ENCODE peak calls at places on chromosomes 11 and 22, in five cellular contexts. R, W, E, V and H are unnamed samples.
A peak's percentile ranks its signal among the peaks of the same experiment; 100 is the strongest.

GRCh38 chr11:115500547-115501503 is 3.4 kb downstream of the CADM1 start:
- DNase-seq in E (peak; percentile 23), R (no peak), W (peak; percentile 3), V (no peak), H (no peak)

GRCh38 chr11:80362578-80362977 is 921.7 kb upstream of the TENM4 start:
- DNase-seq in V (no peak), E (no peak), W (peak; percentile 36), R (no peak), H (no peak)

GRCh38 chr22:26586556-26587325 is 3.2 kb downstream of the TPST2 start:
- DNase-seq in W (no peak), R (no peak), V (no peak), E (no peak), H (no peak)

GRCh38 chr11:3849297-3849874 is 6.1 kb upstream of the STIM1 start:
- DNase-seq in R (no peak), V (no peak), E (peak; percentile 31), W (peak; percentile 32), H (no peak)

GRCh38 chr22:44597616-44598015 is 99.6 kb upstream of the RTL6 start:
- DNase-seq in E (no peak), R (no peak), W (no peak), V (no peak), H (no peak)

GRCh38 chr11:67373916-67374570 is 645 bp upstream of the CLCF1 start:
- DNase-seq in E (peak; percentile 75), W (peak; percentile 97), R (peak; percentile 76), V (peak; percentile 99), H (peak; percentile 85)

GRCh38 chr11:34446389-34446788 is 7.7 kb downstream of the CAT start:
- DNase-seq in E (no peak), V (peak; percentile 9), W (no peak), R (no peak), H (no peak)

GRCh38 chr11:61854206-61854875 is 26.2 kb downstream of the FADS2 start:
- DNase-seq in V (no peak), E (no peak), W (no peak), R (no peak), H (no peak)

GRCh38 chr22:45450931-45451651 is 37.6 kb downstream of the RIBC2 start:
- DNase-seq in W (no peak), R (no peak), V (no peak), E (peak; percentile 27), H (no peak)

GRCh38 chr11:78209478-78209877 is 20.8 kb downstream of the USP35 start:
- DNase-seq in E (no peak), W (no peak), V (no peak), R (no peak), H (no peak)

GRCh38 chr11:132134322-132134721 is 763.9 kb downstream of the NTM start:
- DNase-seq in E (no peak), V (no peak), W (peak; percentile 80), R (no peak), H (no peak)

GRCh38 chr11:127334466-127334865 is 333.9 kb upstream of the KIRREL3 start:
- DNase-seq in W (no peak), V (no peak), E (no peak), R (no peak), H (no peak)

GRCh38 chr11:58772719-58773285 is 41.1 kb upstream of the GLYAT start:
- DNase-seq in V (no peak), E (no peak), R (no peak), W (no peak), H (no peak)
- H3K9me3 ChIP-seq in V (no peaks in the 10 kb centered on the region), E (no peaks in the 10 kb centered on the region), R (no peaks in the 10 kb centered on the region), W (no peaks in the 10 kb centered on the region), H (no peaks in the 10 kb centered on the region)

DNA sequence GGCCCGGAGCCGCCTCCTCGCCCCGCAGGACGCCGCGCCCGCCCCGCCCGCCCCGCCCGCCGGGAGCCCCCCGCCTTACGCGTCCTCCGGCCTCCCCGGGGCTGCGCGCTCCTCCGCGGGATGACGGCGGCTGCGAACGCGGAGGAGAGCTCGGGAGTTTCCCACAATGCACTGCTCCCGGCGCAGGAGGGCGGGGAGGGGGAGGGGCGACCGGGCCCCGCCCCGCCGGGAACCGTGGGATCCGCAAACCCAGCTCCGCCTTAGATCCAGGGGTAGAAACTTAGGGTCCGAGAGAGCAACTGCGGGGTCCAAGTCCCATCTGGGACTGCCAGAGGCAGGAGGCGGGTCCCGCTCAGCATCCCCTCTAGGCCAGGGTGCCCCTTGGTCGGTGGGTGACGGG is at the start of gene CEND1:
- DNase-seq in E (no peak), W (no peak), V (no peak), R (no peak), H (no peak)
- H3K4me1 ChIP-seq in E (no peaks in the 10 kb centered on the region), W (peaks cover 3% of the 10 kb centered on the region), V (no peaks in the 10 kb centered on the region), R (peaks cover 18% of the 10 kb centered on the region), H (no peaks in the 10 kb centered on the region)

GRCh38 chr22:22076937-22077703 is 94.5 kb upstream of the TOP3B start:
- DNase-seq in W (peak; percentile 68), E (no peak), R (no peak), V (no peak), H (no peak)
- H3K27me3 ChIP-seq in W (no peaks in the 10 kb centered on the region), E (no peaks in the 10 kb centered on the region), R (peaks cover 21% of the 10 kb centered on the region), V (no peaks in the 10 kb centered on the region), H (no peaks in the 10 kb centered on the region)

GRCh38 chr22:48885919-48886305 is 941.8 kb downstream of the BRD1 start:
- DNase-seq in E (no peak), W (no peak), V (no peak), R (no peak), H (no peak)
- H3K9me3 ChIP-seq in E (no peaks in the 10 kb centered on the region), W (peaks cover 58% of the 10 kb centered on the region), V (no peaks in the 10 kb centered on the region), R (no peaks in the 10 kb centered on the region), H (no peaks in the 10 kb centered on the region)

DNA sequence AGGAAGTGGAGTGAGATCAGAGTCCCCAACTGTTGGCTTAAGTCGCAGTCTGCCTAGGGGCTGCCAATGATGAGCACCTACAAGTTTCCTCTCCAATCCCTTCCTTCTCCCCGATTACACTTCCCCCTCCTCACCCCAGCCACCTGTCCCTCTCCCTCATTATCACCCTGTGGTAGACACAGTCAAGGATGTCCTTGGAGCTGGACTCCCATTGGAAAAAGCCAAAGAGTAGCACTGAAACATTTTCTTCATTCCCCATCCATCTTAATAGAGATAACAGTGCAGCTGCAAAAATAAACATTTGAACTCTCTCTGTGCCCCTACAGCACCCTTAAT is 146.2 kb downstream of the DBX1 start:
- DNase-seq in R (no peak), V (no peak), W (no peak), E (no peak), H (no peak)
- H3K4me1 ChIP-seq in R (peaks cover 11% of the 10 kb centered on the region), V (peaks cover 37% of the 10 kb centered on the region), W (peaks cover 41% of the 10 kb centered on the region), E (no peaks in the 10 kb centered on the region), H (no peaks in the 10 kb centered on the region)

GRCh38 chr11:1036303-1036923 is at the start of gene MUC6:
- DNase-seq in E (no peak), R (peak; percentile 69), W (no peak), V (peak; percentile 48), H (no peak)
- H3K27me3 ChIP-seq in E (no peaks in the 10 kb centered on the region), R (peaks cover 32% of the 10 kb centered on the region), W (peaks cover 2% of the 10 kb centered on the region), V (no peaks in the 10 kb centered on the region), H (no peaks in the 10 kb centered on the region)